ENCODE peak calls at places on chromosomes 1 and 21, in seven cellular contexts. One of them, this sample, is unnamed.
A peak's percentile ranks its signal among the peaks of the same experiment; 100 is the strongest.

GRCh38 chr1:18145851-18146618 is 38.4 kb downstream of the IGSF21 start:
- DNase-seq in upper lobe of right lung: no peak
- DNase-seq in CD8-positive, alpha-beta T cell: no peak
- DNase-seq in AG09309: no peak
- DNase-seq in kidney epithelial cell: no peak
- DNase-seq in fibroblast of lung: no peak
- DNase-seq in brain microvascular endothelial cell: no peak
- DNase-seq in this sample: no peak

GRCh38 chr1:31541201-31541600 is 35.1 kb upstream of the TINAGL1 start:
- DNase-seq in upper lobe of right lung: no peak
- DNase-seq in CD8-positive, alpha-beta T cell: no peak
- DNase-seq in AG09309: no peak
- DNase-seq in kidney epithelial cell: no peak
- DNase-seq in fibroblast of lung: no peak
- DNase-seq in brain microvascular endothelial cell: no peak
- DNase-seq in this sample: no peak

GRCh38 chr1:43067856-43068751 is 104.0 kb downstream of the EBNA1BP2 start:
- DNase-seq in upper lobe of right lung: no peak
- DNase-seq in CD8-positive, alpha-beta T cell: peak; percentile 4
- DNase-seq in AG09309: no peak
- DNase-seq in kidney epithelial cell: no peak
- DNase-seq in fibroblast of lung: peak; percentile 10
- DNase-seq in brain microvascular endothelial cell: no peak
- DNase-seq in this sample: no peak

GRCh38 chr1:221991221-221991620 is 249.3 kb upstream of the DUSP10 start:
- DNase-seq in upper lobe of right lung: no peak
- DNase-seq in CD8-positive, alpha-beta T cell: no peak
- DNase-seq in AG09309: no peak
- DNase-seq in kidney epithelial cell: no peak
- DNase-seq in fibroblast of lung: peak; percentile 91
- DNase-seq in brain microvascular endothelial cell: peak; percentile 32
- DNase-seq in this sample: no peak

GRCh38 chr1:47395433-47395832 is 20.7 kb upstream of the FOXE3 start:
- DNase-seq in upper lobe of right lung: no peak
- DNase-seq in CD8-positive, alpha-beta T cell: no peak
- DNase-seq in AG09309: no peak
- DNase-seq in kidney epithelial cell: no peak
- DNase-seq in fibroblast of lung: no peak
- DNase-seq in brain microvascular endothelial cell: no peak
- DNase-seq in this sample: no peak

GRCh38 chr1:111813440-111814304 is 58.0 kb downstream of the DDX20 start:
- DNase-seq in upper lobe of right lung: no peak
- DNase-seq in CD8-positive, alpha-beta T cell: no peak
- DNase-seq in AG09309: no peak
- DNase-seq in kidney epithelial cell: no peak
- DNase-seq in fibroblast of lung: no peak
- DNase-seq in brain microvascular endothelial cell: no peak
- DNase-seq in this sample: no peak

GRCh38 chr1:160607051-160608032 is 28.0 kb upstream of the CD84 start:
- DNase-seq in upper lobe of right lung: no peak
- DNase-seq in CD8-positive, alpha-beta T cell: peak; percentile 39
- DNase-seq in AG09309: peak; percentile 55
- DNase-seq in kidney epithelial cell: peak; percentile 53
- DNase-seq in fibroblast of lung: peak; percentile 68
- DNase-seq in brain microvascular endothelial cell: peak; percentile 78
- DNase-seq in this sample: peak; percentile 56

GRCh38 chr1:5740865-5741860 is 251.1 kb downstream of the NPHP4 start:
- DNase-seq in upper lobe of right lung: peak; percentile 35
- DNase-seq in CD8-positive, alpha-beta T cell: no peak
- DNase-seq in AG09309: no peak
- DNase-seq in kidney epithelial cell: no peak
- DNase-seq in fibroblast of lung: no peak
- DNase-seq in brain microvascular endothelial cell: no peak
- DNase-seq in this sample: no peak

GRCh38 chr1:19921310-19921709 is 2.1 kb downstream of the PLA2G2E start:
- DNase-seq in upper lobe of right lung: no peak
- DNase-seq in CD8-positive, alpha-beta T cell: no peak
- DNase-seq in AG09309: no peak
- DNase-seq in kidney epithelial cell: no peak
- DNase-seq in fibroblast of lung: no peak
- DNase-seq in brain microvascular endothelial cell: no peak
- DNase-seq in this sample: no peak

GRCh38 chr1:53511323-53511932 is 52.2 kb downstream of the DMRTB1 start:
- DNase-seq in upper lobe of right lung: no peak
- DNase-seq in CD8-positive, alpha-beta T cell: no peak
- DNase-seq in AG09309: no peak
- DNase-seq in kidney epithelial cell: no peak
- DNase-seq in fibroblast of lung: no peak
- DNase-seq in brain microvascular endothelial cell: no peak
- DNase-seq in this sample: no peak

GRCh38 chr1:36481091-36481490 is 1.6 kb downstream of the CSF3R start:
- DNase-seq in upper lobe of right lung: peak; percentile 50
- DNase-seq in CD8-positive, alpha-beta T cell: no peak
- DNase-seq in AG09309: no peak
- DNase-seq in kidney epithelial cell: no peak
- DNase-seq in fibroblast of lung: no peak
- DNase-seq in brain microvascular endothelial cell: no peak
- DNase-seq in this sample: no peak

GRCh38 chr1:199794105-199794863 is 233.2 kb upstream of the NR5A2 start:
- DNase-seq in upper lobe of right lung: no peak
- DNase-seq in CD8-positive, alpha-beta T cell: no peak
- DNase-seq in AG09309: no peak
- DNase-seq in kidney epithelial cell: no peak
- DNase-seq in fibroblast of lung: no peak
- DNase-seq in brain microvascular endothelial cell: no peak
- DNase-seq in this sample: no peak

GRCh38 chr1:183807549-183808168 is 2.7 kb downstream of the RGL1 start:
- DNase-seq in upper lobe of right lung: no peak
- DNase-seq in CD8-positive, alpha-beta T cell: no peak
- DNase-seq in AG09309: no peak
- DNase-seq in kidney epithelial cell: peak; percentile 19
- DNase-seq in fibroblast of lung: peak; percentile 87
- DNase-seq in brain microvascular endothelial cell: peak; percentile 54
- DNase-seq in this sample: no peak
- H3K4me3 ChIP-seq in upper lobe of right lung: peak overlapping the region; percentile 72
- H3K4me3 ChIP-seq in CD8-positive, alpha-beta T cell: no peak overlapping the region
- H3K4me3 ChIP-seq in AG09309: no peak overlapping the region
- H3K4me3 ChIP-seq in kidney epithelial cell: no peak overlapping the region
- H3K4me3 ChIP-seq in fibroblast of lung: no peak overlapping the region
- H3K4me3 ChIP-seq in brain microvascular endothelial cell: no peak overlapping the region
- H3K4me3 ChIP-seq in this sample: peak overlapping the region; percentile 75

DNA sequence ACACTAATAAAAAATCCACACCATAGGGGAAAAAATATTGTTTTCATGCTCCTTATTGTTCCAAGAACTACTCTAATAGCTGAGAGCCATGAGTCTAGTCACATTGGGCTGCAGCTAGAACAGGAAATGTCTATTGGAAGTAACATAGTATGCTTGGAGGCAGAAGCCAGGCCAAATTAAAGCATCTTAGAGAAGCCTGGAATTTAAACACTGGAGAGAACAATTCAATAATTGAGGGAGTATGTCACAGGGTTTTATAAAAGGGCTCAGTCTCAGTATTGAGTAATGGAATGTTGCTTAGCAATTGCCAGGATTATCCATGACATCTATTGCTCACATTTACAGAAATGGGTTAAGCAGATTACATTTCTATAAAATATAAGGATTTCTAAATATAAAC is 471.3 kb downstream of the LMO4 start:
- DNase-seq in upper lobe of right lung: no peak
- DNase-seq in CD8-positive, alpha-beta T cell: no peak
- DNase-seq in AG09309: no peak
- DNase-seq in kidney epithelial cell: no peak
- DNase-seq in fibroblast of lung: peak; percentile 36
- DNase-seq in brain microvascular endothelial cell: no peak
- DNase-seq in this sample: no peak
- TF ChIP-seq CTCF in upper lobe of right lung: no peak
- TF ChIP-seq CTCF in CD8-positive, alpha-beta T cell: no peak
- TF ChIP-seq CTCF in AG09309: no peak
- TF ChIP-seq CTCF in kidney epithelial cell: no peak
- TF ChIP-seq CTCF in fibroblast of lung: no peak
- TF ChIP-seq CTCF in brain microvascular endothelial cell: no peak
- TF ChIP-seq CTCF in this sample: no peak

GRCh38 chr21:29801122-29801521 is 138.7 kb downstream of the GRIK1 start:
- DNase-seq in upper lobe of right lung: no peak
- DNase-seq in CD8-positive, alpha-beta T cell: no peak
- DNase-seq in AG09309: no peak
- DNase-seq in kidney epithelial cell: no peak
- DNase-seq in fibroblast of lung: no peak
- DNase-seq in brain microvascular endothelial cell: no peak
- DNase-seq in this sample: no peak

GRCh38 chr21:29800051-29800450 is 139.7 kb downstream of the GRIK1 start:
- DNase-seq in upper lobe of right lung: no peak
- DNase-seq in CD8-positive, alpha-beta T cell: no peak
- DNase-seq in AG09309: no peak
- DNase-seq in kidney epithelial cell: no peak
- DNase-seq in fibroblast of lung: no peak
- DNase-seq in brain microvascular endothelial cell: no peak
- DNase-seq in this sample: no peak

GRCh38 chr21:29805110-29805509 is 134.7 kb downstream of the GRIK1 start:
- DNase-seq in upper lobe of right lung: no peak
- DNase-seq in CD8-positive, alpha-beta T cell: no peak
- DNase-seq in AG09309: no peak
- DNase-seq in kidney epithelial cell: no peak
- DNase-seq in fibroblast of lung: no peak
- DNase-seq in brain microvascular endothelial cell: peak; percentile 3
- DNase-seq in this sample: no peak
- H3K4me3 ChIP-seq in upper lobe of right lung: no peak overlapping the region
- H3K4me3 ChIP-seq in CD8-positive, alpha-beta T cell: no peak overlapping the region
- H3K4me3 ChIP-seq in AG09309: no peak overlapping the region
- H3K4me3 ChIP-seq in kidney epithelial cell: no peak overlapping the region
- H3K4me3 ChIP-seq in fibroblast of lung: no peak overlapping the region
- H3K4me3 ChIP-seq in brain microvascular endothelial cell: no peak overlapping the region
- H3K4me3 ChIP-seq in this sample: no peak overlapping the region

GRCh38 chr1:89953929-89954328 is 41.0 kb upstream of the ZNF326 start:
- DNase-seq in upper lobe of right lung: no peak
- DNase-seq in CD8-positive, alpha-beta T cell: no peak
- DNase-seq in AG09309: no peak
- DNase-seq in kidney epithelial cell: no peak
- DNase-seq in fibroblast of lung: no peak
- DNase-seq in brain microvascular endothelial cell: no peak
- DNase-seq in this sample: no peak

GRCh38 chr1:89954401-89954800 is 40.5 kb upstream of the ZNF326 start:
- DNase-seq in upper lobe of right lung: no peak
- DNase-seq in CD8-positive, alpha-beta T cell: no peak
- DNase-seq in AG09309: no peak
- DNase-seq in kidney epithelial cell: no peak
- DNase-seq in fibroblast of lung: no peak
- DNase-seq in brain microvascular endothelial cell: no peak
- DNase-seq in this sample: no peak

GRCh38 chr1:89955311-89955710 is 39.6 kb upstream of the ZNF326 start:
- DNase-seq in upper lobe of right lung: no peak
- DNase-seq in CD8-positive, alpha-beta T cell: no peak
- DNase-seq in AG09309: no peak
- DNase-seq in kidney epithelial cell: no peak
- DNase-seq in fibroblast of lung: no peak
- DNase-seq in brain microvascular endothelial cell: no peak
- DNase-seq in this sample: no peak

GRCh38 chr1:89952021-89952995 is 42.6 kb upstream of the ZNF326 start:
- DNase-seq in upper lobe of right lung: no peak
- DNase-seq in CD8-positive, alpha-beta T cell: no peak
- DNase-seq in AG09309: peak; percentile 38
- DNase-seq in kidney epithelial cell: peak; percentile 76
- DNase-seq in fibroblast of lung: peak; percentile 96
- DNase-seq in brain microvascular endothelial cell: no peak
- DNase-seq in this sample: peak; percentile 83

DNA sequence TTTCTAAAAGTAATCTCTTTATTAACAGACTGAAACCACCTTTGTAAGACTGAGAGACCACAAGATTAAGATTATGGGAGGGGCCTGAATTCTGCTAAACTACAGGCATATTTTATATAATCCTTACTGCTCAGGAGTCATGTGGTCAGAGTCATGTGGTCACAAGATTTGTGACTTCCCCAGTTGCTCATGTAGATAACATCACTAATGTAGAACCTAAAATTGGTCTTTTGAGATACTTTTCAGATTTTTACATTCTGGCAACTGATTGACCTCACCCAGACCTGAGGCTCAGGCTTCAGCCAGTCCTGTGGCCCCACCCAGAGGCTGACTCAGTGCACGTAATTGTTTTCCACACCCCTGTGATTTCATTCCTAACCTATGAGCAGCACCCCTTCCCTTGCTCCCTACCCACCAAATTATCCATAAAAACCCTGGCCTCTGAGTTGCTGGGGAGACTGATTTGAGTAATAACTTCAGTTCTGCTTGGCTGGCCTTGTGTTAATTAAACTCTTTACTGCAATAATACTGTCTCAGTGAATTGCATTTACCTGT is 41.8 kb upstream of the ZNF326 start:
- DNase-seq in upper lobe of right lung: no peak
- DNase-seq in CD8-positive, alpha-beta T cell: no peak
- DNase-seq in AG09309: peak; percentile 77
- DNase-seq in kidney epithelial cell: peak; percentile 88
- DNase-seq in fibroblast of lung: peak; percentile 95
- DNase-seq in brain microvascular endothelial cell: peak; percentile 90
- DNase-seq in this sample: peak; percentile 94
- TF ChIP-seq CTCF in upper lobe of right lung: no peak
- TF ChIP-seq CTCF in CD8-positive, alpha-beta T cell: no peak
- TF ChIP-seq CTCF in AG09309: no peak
- TF ChIP-seq CTCF in kidney epithelial cell: no peak
- TF ChIP-seq CTCF in fibroblast of lung: no peak
- TF ChIP-seq CTCF in brain microvascular endothelial cell: peak; percentile 27
- TF ChIP-seq CTCF in this sample: peak; percentile 38

GRCh38 chr1:65279092-65279448 is 30.3 kb upstream of the DNAJC6 start:
- DNase-seq in upper lobe of right lung: no peak
- DNase-seq in CD8-positive, alpha-beta T cell: no peak
- DNase-seq in AG09309: no peak
- DNase-seq in kidney epithelial cell: no peak
- DNase-seq in fibroblast of lung: no peak
- DNase-seq in brain microvascular endothelial cell: no peak
- DNase-seq in this sample: no peak

GRCh38 chr1:65276197-65276884 is 33.0 kb upstream of the DNAJC6 start:
- DNase-seq in upper lobe of right lung: no peak
- DNase-seq in CD8-positive, alpha-beta T cell: no peak
- DNase-seq in AG09309: no peak
- DNase-seq in kidney epithelial cell: no peak
- DNase-seq in fibroblast of lung: no peak
- DNase-seq in brain microvascular endothelial cell: no peak
- DNase-seq in this sample: no peak

GRCh38 chr1:65277605-65278343 is 31.6 kb upstream of the DNAJC6 start:
- DNase-seq in upper lobe of right lung: no peak
- DNase-seq in CD8-positive, alpha-beta T cell: no peak
- DNase-seq in AG09309: no peak
- DNase-seq in kidney epithelial cell: no peak
- DNase-seq in fibroblast of lung: no peak
- DNase-seq in brain microvascular endothelial cell: no peak
- DNase-seq in this sample: no peak

GRCh38 chr1:65281846-65282245 is 27.5 kb upstream of the DNAJC6 start:
- DNase-seq in upper lobe of right lung: no peak
- DNase-seq in CD8-positive, alpha-beta T cell: no peak
- DNase-seq in AG09309: no peak
- DNase-seq in kidney epithelial cell: no peak
- DNase-seq in fibroblast of lung: no peak
- DNase-seq in brain microvascular endothelial cell: no peak
- DNase-seq in this sample: no peak

GRCh38 chr1:65278344-65279091 is 30.8 kb upstream of the DNAJC6 start:
- DNase-seq in upper lobe of right lung: no peak
- DNase-seq in CD8-positive, alpha-beta T cell: no peak
- DNase-seq in AG09309: no peak
- DNase-seq in kidney epithelial cell: no peak
- DNase-seq in fibroblast of lung: no peak
- DNase-seq in brain microvascular endothelial cell: no peak
- DNase-seq in this sample: no peak
- H3K4me3 ChIP-seq in upper lobe of right lung: peak overlapping the region; percentile 3
- H3K4me3 ChIP-seq in CD8-positive, alpha-beta T cell: no peak overlapping the region
- H3K4me3 ChIP-seq in AG09309: no peak overlapping the region
- H3K4me3 ChIP-seq in kidney epithelial cell: no peak overlapping the region
- H3K4me3 ChIP-seq in fibroblast of lung: no peak overlapping the region
- H3K4me3 ChIP-seq in brain microvascular endothelial cell: no peak overlapping the region
- H3K4me3 ChIP-seq in this sample: no peak overlapping the region

This sample was measured in epithelial cell of proximal tubule.